ENCODE peak calls at places on chromosomes 7 and 10, in ten cellular contexts. A is amniotic stem cell; C is iris pigment epithelial cell; J is transverse colon; Z is coronary artery; N is Daoy; H is stimulated activated CD8-positive, alpha-beta memory T cell treated with anti-CD3 and anti-CD28 coated beads, Interleukin-4, amount 100 ng/mL, for 1 hour; X is activated B cell treated with CpG ODN at 0.5 μM for 24 hours; B is anterior cingulate cortex; U is left colon. O is an unnamed sample.

GRCh38 chr7:86975914-86976313 is 83.5 kb downstream of the ELAPOR2 start:
- DNase-seq in J (no peak), X (no peak), A (no peak), Z (no peak), H (no peak), U (no peak), B (no peak), N (no peak), C (no peak), O (no peak)

GRCh38 chr10:3538850-3539531 is 246.0 kb downstream of the KLF6 start:
- DNase-seq in Z (no peak), X (no peak), N (peak), H (no peak), U (no peak), A (peak), C (peak), J (no peak), B (no peak), O (no peak)

GRCh38 chr10:12241810-12242529 is 46.0 kb downstream of the CDC123 start:
- DNase-seq in N (no peak), U (no peak), A (no peak), Z (no peak), X (no peak), C (peak), H (no peak), J (no peak), B (no peak), O (no peak)

GRCh38 chr10:29648983-29649268 is 14.2 kb upstream of the SVIL start:
- DNase-seq in B (no peak), A (no peak), C (peak), Z (no peak), N (peak), H (no peak), J (peak), U (peak), X (no peak), O (no peak)

GRCh38 chr7:140364819-140365218 is 33.5 kb downstream of the SLC37A3 start:
- DNase-seq in A (no peak), J (no peak), X (no peak), N (no peak), C (no peak), H (no peak), B (no peak), U (no peak), Z (no peak), O (no peak)

GRCh38 chr10:91566142-91566541 is 66.7 kb downstream of the PPP1R3C start:
- DNase-seq in H (no peak), U (no peak), C (no peak), B (no peak), X (no peak), N (no peak), Z (no peak), A (no peak), J (no peak), O (no peak)

GRCh38 chr7:128718967-128719642 is 20.1 kb upstream of the CALU start:
- DNase-seq in A (no peak), C (no peak), B (no peak), H (no peak), J (no peak), Z (peak), X (no peak), N (no peak), U (no peak), O (no peak)

GRCh38 chr10:126088144-126088543 is 191.8 kb downstream of the FANK1 start:
- DNase-seq in B (no peak), U (no peak), N (peak), A (no peak), X (no peak), H (no peak), J (no peak), C (peak), Z (no peak), O (no peak)

GRCh38 chr7:43325595-43325994 is 213.1 kb downstream of the HECW1 start:
- DNase-seq in N (no peak), A (no peak), X (no peak), Z (no peak), J (no peak), B (no peak), C (no peak), U (no peak), H (no peak), O (no peak)

GRCh38 chr7:55189447-55189760 is 170.6 kb downstream of the EGFR start:
- DNase-seq in B (no peak), U (no peak), H (no peak), N (no peak), A (no peak), Z (no peak), C (no peak), X (no peak), J (no peak), O (no peak)

GRCh38 chr10:103069453-103070331 is 123.4 kb downstream of the NT5C2 start:
- DNase-seq in C (peak), Z (no peak), A (no peak), X (peak), B (peak), H (peak), J (peak), N (peak), U (peak), O (peak)

GRCh38 chr10:68666280-68666760 is 54.7 kb upstream of the CCAR1 start:
- DNase-seq in U (no peak), J (no peak), X (no peak), Z (no peak), A (peak), H (no peak), B (no peak), C (peak), N (peak), O (no peak)

O was measured in mesothelial cell of epicardium.